ENCODE peak calls at places on chromosomes 6 and 20, in five cellular contexts. T, O, C, V and U are unnamed samples.

GRCh38 chr20:44115762-44116644 is 71.0 kb downstream of the JPH2 start:
- DNase-seq in T (no peak), O (no peak), C (no peak), V (no peak), U (no peak)

GRCh38 chr6:88984152-88984551 is 20.7 kb upstream of the RNGTT start:
- DNase-seq in T (no peak), O (no peak), C (no peak), V (no peak), U (no peak)

GRCh38 chr20:17652411-17652810 is 29.6 kb downstream of the RRBP1 start:
- DNase-seq in T (no peak), O (no peak), C (no peak), V (no peak), U (no peak)

GRCh38 chr20:49989234-49990065 is 6.7 kb downstream of the SNAI1 start:
- DNase-seq in T (peak; percentile 83), O (no peak), C (no peak), V (peak; percentile 66), U (no peak)

GRCh38 chr20:58714340-58714922 is 21.8 kb downstream of the NPEPL1 start:
- DNase-seq in T (no peak), O (no peak), C (no peak), V (no peak), U (peak; percentile 11)

GRCh38 chr6:89985744-89986493 is 91.7 kb downstream of the GJA10 start:
- DNase-seq in T (peak; percentile 93), O (no peak), C (no peak), V (peak; percentile 77), U (no peak)

GRCh38 chr20:19735446-19735845 is 22.6 kb upstream of the RIN2 start:
- DNase-seq in T (peak; percentile 81), O (peak; percentile 23), C (peak; percentile 52), V (no peak), U (no peak)

GRCh38 chr6:132811276-132811675 is 3.1 kb upstream of the RPS12 start:
- DNase-seq in T (peak; percentile 67), O (no peak), C (no peak), V (no peak), U (no peak)

GRCh38 chr20:56411759-56412472 is at the start of gene CASS4:
- DNase-seq in T (peak; percentile 81), O (no peak), C (no peak), V (no peak), U (peak; percentile 31)

GRCh38 chr6:34338811-34339210 is 53.7 kb downstream of the NUDT3 start:
- DNase-seq in T (no peak), O (no peak), C (no peak), V (no peak), U (no peak)

GRCh38 chr6:137589067-137589848 is 95.1 kb upstream of the OLIG3 start:
- DNase-seq in T (peak; percentile 31), O (peak; percentile 92), C (peak; percentile 25), V (no peak), U (peak; percentile 56)

GRCh38 chr20:46987001-46987400 is 92.4 kb downstream of the EYA2 start:
- DNase-seq in T (no peak), O (no peak), C (no peak), V (no peak), U (no peak)

GRCh38 chr20:36861625-36861874 is 14.4 kb upstream of the TLDC2 start:
- DNase-seq in T (no peak), O (no peak), C (no peak), V (no peak), U (no peak)

GRCh38 chr6:101876431-101876830 is 482.9 kb downstream of the GRIK2 start:
- DNase-seq in T (no peak), O (no peak), C (no peak), V (no peak), U (no peak)

GRCh38 chr6:39128106-39128505 is 13.1 kb upstream of the SAYSD1 start:
- DNase-seq in T (no peak), O (no peak), C (no peak), V (no peak), U (no peak)

GRCh38 chr6:24283043-24283985 is 74.5 kb downstream of the DCDC2 start:
- DNase-seq in T (peak; percentile 85), O (peak; percentile 81), C (peak; percentile 48), V (peak; percentile 6), U (peak; percentile 74)

GRCh38 chr6:19415605-19416326 is 421.4 kb upstream of the ID4 start:
- DNase-seq in T (peak; percentile 58), O (no peak), C (no peak), V (no peak), U (no peak)

GRCh38 chr6:149852180-149852579 is 12.0 kb downstream of the LRP11 start:
- DNase-seq in T (peak; percentile 58), O (peak; percentile 46), C (peak; percentile 46), V (no peak), U (no peak)

GRCh38 chr6:108114861-108115597 is 40.5 kb upstream of the OSTM1 start:
- DNase-seq in T (peak; percentile 69), O (no peak), C (no peak), V (no peak), U (no peak)

GRCh38 chr20:63234693-63235398 is 859 bp upstream of the BIRC7 start:
- DNase-seq in T (no peak), O (peak; percentile 30), C (no peak), V (no peak), U (peak; percentile 62)
- TF ChIP-seq CTCF in T (peak; percentile 51), O (peak; percentile 57), C (peak; percentile 39), V (peak; percentile 55), U (peak; percentile 37)

GRCh38 chr6:41475737-41476357 is 70.3 kb upstream of the FOXP4 start:
- DNase-seq in T (no peak), O (no peak), C (no peak), V (no peak), U (no peak)

GRCh38 chr6:41475164-41475563 is 71.0 kb upstream of the FOXP4 start:
- DNase-seq in T (no peak), O (no peak), C (no peak), V (no peak), U (no peak)

GRCh38 chr6:41476407-41476806 is 69.8 kb upstream of the FOXP4 start:
- DNase-seq in T (no peak), O (no peak), C (no peak), V (no peak), U (no peak)

GRCh38 chr6:41474213-41474933 is 71.8 kb upstream of the FOXP4 start:
- DNase-seq in T (no peak), O (peak; percentile 43), C (no peak), V (no peak), U (no peak)

DNA sequence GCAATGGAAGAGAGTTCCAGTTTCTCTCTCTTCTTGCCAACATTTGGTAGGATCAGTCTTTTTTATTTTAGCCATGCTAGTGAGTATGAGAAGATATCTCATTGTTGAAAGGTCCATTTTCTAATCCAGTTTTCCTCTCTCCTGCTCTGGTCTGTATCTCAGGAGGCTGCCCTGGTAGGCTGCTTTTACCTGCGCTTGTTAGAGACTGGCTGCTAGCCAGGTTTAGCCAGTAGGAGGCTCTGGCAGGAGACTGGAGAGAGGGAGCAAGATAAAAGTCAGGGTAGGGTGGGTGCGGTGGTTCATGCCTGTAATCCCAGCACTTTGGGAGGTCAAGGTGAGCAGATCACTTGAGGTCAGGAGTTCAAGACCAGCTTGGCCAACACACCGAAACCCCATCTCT is 68.6 kb upstream of the FOXP4 start:
- DNase-seq in T (no peak), O (no peak), C (no peak), V (no peak), U (no peak)
- TF ChIP-seq CTCF in T (no peak), O (no peak), C (no peak), V (no peak), U (no peak)

GRCh38 chr6:4167123-4167522 is 31.7 kb upstream of the ECI2 start:
- DNase-seq in T (no peak), O (no peak), C (no peak), V (no peak), U (no peak)

GRCh38 chr6:4164043-4164442 is 28.7 kb upstream of the ECI2 start:
- DNase-seq in T (no peak), O (no peak), C (no peak), V (no peak), U (no peak)

GRCh38 chr6:4163408-4163807 is 28.0 kb upstream of the ECI2 start:
- DNase-seq in T (no peak), O (no peak), C (no peak), V (no peak), U (no peak)

GRCh38 chr6:4164456-4164855 is 29.1 kb upstream of the ECI2 start:
- DNase-seq in T (no peak), O (no peak), C (no peak), V (no peak), U (no peak)

DNA sequence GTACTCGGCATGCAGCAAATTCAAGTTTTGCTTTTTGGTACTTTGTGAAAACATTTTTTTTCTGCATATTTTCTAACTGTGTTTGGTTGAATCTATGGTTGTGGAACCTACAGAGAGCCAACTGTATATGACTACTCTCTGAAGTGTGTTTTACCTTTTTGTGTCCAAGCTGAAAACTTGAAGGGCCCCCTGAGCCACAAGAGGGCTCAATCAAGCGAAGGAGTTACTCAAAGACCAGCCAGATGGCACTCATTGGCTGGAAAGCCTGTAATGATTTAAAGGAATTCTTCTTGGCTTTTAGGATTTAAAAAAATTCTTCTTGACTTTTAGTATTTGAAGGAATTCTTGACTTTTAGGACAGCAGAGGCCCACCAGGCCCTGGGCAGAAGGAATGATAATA is 27.0 kb upstream of the ECI2 start:
- DNase-seq in T (no peak), O (no peak), C (no peak), V (no peak), U (no peak)
- TF ChIP-seq CTCF in T (no peak), O (no peak), C (no peak), V (no peak), U (no peak)

GRCh38 chr6:122180132-122180531 is 219.3 kb upstream of the HSF2 start:
- DNase-seq in T (peak; percentile 25), O (no peak), C (no peak), V (no peak), U (no peak)
- TF ChIP-seq CTCF in T (peak; percentile 30), O (no peak), C (no peak), V (peak; percentile 48), U (no peak)

GRCh38 chr6:42083530-42083929 is 33.2 kb downstream of the TAF8 start:
- DNase-seq in T (no peak), O (no peak), C (no peak), V (no peak), U (no peak)

GRCh38 chr6:42086665-42087050 is 36.3 kb downstream of the TAF8 start:
- DNase-seq in T (no peak), O (no peak), C (no peak), V (no peak), U (no peak)

GRCh38 chr6:42088101-42088591 is 37.8 kb downstream of the TAF8 start:
- DNase-seq in T (peak; percentile 46), O (no peak), C (no peak), V (no peak), U (no peak)

GRCh38 chr6:42084889-42085288 is 34.6 kb downstream of the TAF8 start:
- DNase-seq in T (no peak), O (no peak), C (no peak), V (no peak), U (no peak)

GRCh38 chr6:42086046-42086664 is 35.8 kb downstream of the TAF8 start:
- DNase-seq in T (no peak), O (no peak), C (peak; percentile 75), V (no peak), U (no peak)
- TF ChIP-seq CTCF in T (peak; percentile 21), O (no peak), C (peak; percentile 69), V (peak; percentile 36), U (no peak)